ENCODE peak calls at places on chromosomes 7 and 10, in six cellular contexts. One of them, this sample, is unnamed.

GRCh38 chr7:41065663-41066062 is 637.2 kb downstream of the INHBA start:
- DNase-seq in bronchial epithelial cell: peak; percentile 85
- DNase-seq in HFFc6: no peak
- DNase-seq in CD8-positive, alpha-beta memory T cell: no peak
- DNase-seq in Right ventricle myocardium superior: no peak
- DNase-seq in central memory CD4-positive, alpha-beta T cell: no peak
- DNase-seq in this sample: no peak

GRCh38 chr10:104052351-104052885 is 33.3 kb downstream of the COL17A1 start:
- DNase-seq in Right ventricle myocardium superior: no peak
- DNase-seq in central memory CD4-positive, alpha-beta T cell: no peak
- DNase-seq in bronchial epithelial cell: no peak
- DNase-seq in HFFc6: no peak
- DNase-seq in CD8-positive, alpha-beta memory T cell: no peak
- DNase-seq in this sample: no peak

GRCh38 chr7:28112883-28113540 is 67.6 kb downstream of the JAZF1 start:
- DNase-seq in CD8-positive, alpha-beta memory T cell: no peak
- DNase-seq in Right ventricle myocardium superior: no peak
- DNase-seq in bronchial epithelial cell: no peak
- DNase-seq in HFFc6: no peak
- DNase-seq in central memory CD4-positive, alpha-beta T cell: no peak
- DNase-seq in this sample: no peak

GRCh38 chr10:11521860-11522259 is 89.6 kb downstream of the USP6NL start:
- DNase-seq in central memory CD4-positive, alpha-beta T cell: no peak
- DNase-seq in Right ventricle myocardium superior: no peak
- DNase-seq in HFFc6: no peak
- DNase-seq in bronchial epithelial cell: peak; percentile 13
- DNase-seq in CD8-positive, alpha-beta memory T cell: no peak
- DNase-seq in this sample: no peak

GRCh38 chr7:31122649-31123058 is 70.5 kb downstream of the ADCYAP1R1 start:
- DNase-seq in HFFc6: peak; percentile 83
- DNase-seq in Right ventricle myocardium superior: peak; percentile 70
- DNase-seq in central memory CD4-positive, alpha-beta T cell: no peak
- DNase-seq in bronchial epithelial cell: peak; percentile 83
- DNase-seq in CD8-positive, alpha-beta memory T cell: no peak
- DNase-seq in this sample: peak; percentile 27

GRCh38 chr7:36348256-36348655 is 41.4 kb upstream of the ANLN start:
- DNase-seq in CD8-positive, alpha-beta memory T cell: no peak
- DNase-seq in HFFc6: peak; percentile 12
- DNase-seq in Right ventricle myocardium superior: no peak
- DNase-seq in central memory CD4-positive, alpha-beta T cell: no peak
- DNase-seq in bronchial epithelial cell: no peak
- DNase-seq in this sample: no peak

GRCh38 chr10:99742701-99743100 is 10.7 kb downstream of the CUTC start:
- DNase-seq in central memory CD4-positive, alpha-beta T cell: no peak
- DNase-seq in Right ventricle myocardium superior: no peak
- DNase-seq in CD8-positive, alpha-beta memory T cell: no peak
- DNase-seq in bronchial epithelial cell: no peak
- DNase-seq in HFFc6: peak; percentile 58
- DNase-seq in this sample: no peak

GRCh38 chr7:98034044-98035035 is 44.3 kb upstream of the OCM2 start:
- DNase-seq in bronchial epithelial cell: peak; percentile 76
- DNase-seq in central memory CD4-positive, alpha-beta T cell: no peak
- DNase-seq in CD8-positive, alpha-beta memory T cell: no peak
- DNase-seq in HFFc6: no peak
- DNase-seq in Right ventricle myocardium superior: no peak
- DNase-seq in this sample: no peak

GRCh38 chr10:42960491-42961155 is 116.2 kb upstream of the RET start:
- DNase-seq in central memory CD4-positive, alpha-beta T cell: no peak
- DNase-seq in CD8-positive, alpha-beta memory T cell: no peak
- DNase-seq in HFFc6: peak; percentile 57
- DNase-seq in bronchial epithelial cell: peak; percentile 45
- DNase-seq in Right ventricle myocardium superior: peak; percentile 54
- DNase-seq in this sample: no peak

GRCh38 chr10:119251315-119251708 is 43.9 kb downstream of the GRK5 start:
- DNase-seq in Right ventricle myocardium superior: no peak
- DNase-seq in central memory CD4-positive, alpha-beta T cell: no peak
- DNase-seq in HFFc6: peak; percentile 55
- DNase-seq in CD8-positive, alpha-beta memory T cell: no peak
- DNase-seq in bronchial epithelial cell: no peak
- DNase-seq in this sample: no peak

GRCh38 chr7:72430531-72430930 is 18.4 kb upstream of the CALN1 start:
- DNase-seq in CD8-positive, alpha-beta memory T cell: no peak
- DNase-seq in HFFc6: no peak
- DNase-seq in bronchial epithelial cell: no peak
- DNase-seq in Right ventricle myocardium superior: no peak
- DNase-seq in central memory CD4-positive, alpha-beta T cell: no peak
- DNase-seq in this sample: no peak

GRCh38 chr7:155807013-155807804 is 5.1 kb downstream of the SHH start:
- DNase-seq in central memory CD4-positive, alpha-beta T cell: no peak
- DNase-seq in CD8-positive, alpha-beta memory T cell: no peak
- DNase-seq in Right ventricle myocardium superior: no peak
- DNase-seq in HFFc6: no peak
- DNase-seq in bronchial epithelial cell: no peak
- DNase-seq in this sample: no peak

GRCh38 chr7:75982306-75983064 is 11.9 kb downstream of the TMEM120A start:
- DNase-seq in CD8-positive, alpha-beta memory T cell: no peak
- DNase-seq in bronchial epithelial cell: no peak
- DNase-seq in HFFc6: no peak
- DNase-seq in central memory CD4-positive, alpha-beta T cell: no peak
- DNase-seq in Right ventricle myocardium superior: peak; percentile 44
- DNase-seq in this sample: no peak

GRCh38 chr7:121313220-121313792 is 15.5 kb upstream of the WNT16 start:
- DNase-seq in CD8-positive, alpha-beta memory T cell: no peak
- DNase-seq in Right ventricle myocardium superior: no peak
- DNase-seq in HFFc6: peak; percentile 18
- DNase-seq in central memory CD4-positive, alpha-beta T cell: no peak
- DNase-seq in bronchial epithelial cell: peak; percentile 82
- DNase-seq in this sample: no peak

GRCh38 chr10:124000792-124001201 is 92.6 kb downstream of the CHST15 start:
- DNase-seq in bronchial epithelial cell: peak; percentile 56
- DNase-seq in Right ventricle myocardium superior: no peak
- DNase-seq in CD8-positive, alpha-beta memory T cell: no peak
- DNase-seq in HFFc6: peak; percentile 51
- DNase-seq in central memory CD4-positive, alpha-beta T cell: no peak
- DNase-seq in this sample: no peak

GRCh38 chr7:10079572-10079971 is 894.1 kb upstream of the PHF14 start:
- DNase-seq in CD8-positive, alpha-beta memory T cell: no peak
- DNase-seq in bronchial epithelial cell: no peak
- DNase-seq in central memory CD4-positive, alpha-beta T cell: no peak
- DNase-seq in Right ventricle myocardium superior: no peak
- DNase-seq in HFFc6: no peak
- DNase-seq in this sample: no peak

GRCh38 chr7:33411000-33411399 is 281.6 kb downstream of the BBS9 start:
- DNase-seq in central memory CD4-positive, alpha-beta T cell: no peak
- DNase-seq in Right ventricle myocardium superior: no peak
- DNase-seq in HFFc6: no peak
- DNase-seq in CD8-positive, alpha-beta memory T cell: no peak
- DNase-seq in bronchial epithelial cell: no peak
- DNase-seq in this sample: no peak

GRCh38 chr7:6071406-6071805 is 40.2 kb downstream of the ANKRD61 start:
- DNase-seq in bronchial epithelial cell: no peak
- DNase-seq in CD8-positive, alpha-beta memory T cell: no peak
- DNase-seq in HFFc6: no peak
- DNase-seq in Right ventricle myocardium superior: no peak
- DNase-seq in central memory CD4-positive, alpha-beta T cell: no peak
- DNase-seq in this sample: peak; percentile 10

GRCh38 chr7:116802784-116803183 is 59.6 kb upstream of the CAPZA2 start:
- DNase-seq in CD8-positive, alpha-beta memory T cell: no peak
- DNase-seq in bronchial epithelial cell: peak; percentile 92
- DNase-seq in central memory CD4-positive, alpha-beta T cell: no peak
- DNase-seq in HFFc6: peak; percentile 85
- DNase-seq in Right ventricle myocardium superior: no peak
- DNase-seq in this sample: no peak

GRCh38 chr10:17335065-17335464 is 107.0 kb downstream of the VIM start:
- DNase-seq in Right ventricle myocardium superior: no peak
- DNase-seq in HFFc6: peak; percentile 81
- DNase-seq in CD8-positive, alpha-beta memory T cell: no peak
- DNase-seq in bronchial epithelial cell: peak; percentile 84
- DNase-seq in central memory CD4-positive, alpha-beta T cell: no peak
- DNase-seq in this sample: no peak

GRCh38 chr7:117217121-117217520 is 105.7 kb downstream of the WNT2 start:
- DNase-seq in CD8-positive, alpha-beta memory T cell: no peak
- DNase-seq in central memory CD4-positive, alpha-beta T cell: no peak
- DNase-seq in Right ventricle myocardium superior: no peak
- DNase-seq in HFFc6: no peak
- DNase-seq in bronchial epithelial cell: no peak
- DNase-seq in this sample: no peak

GRCh38 chr7:76423666-76424412 is 911 bp upstream of the ZP3 start:
- DNase-seq in HFFc6: no peak
- DNase-seq in CD8-positive, alpha-beta memory T cell: no peak
- DNase-seq in bronchial epithelial cell: peak; percentile 45
- DNase-seq in Right ventricle myocardium superior: no peak
- DNase-seq in central memory CD4-positive, alpha-beta T cell: no peak
- DNase-seq in this sample: no peak

GRCh38 chr10:80708185-80708584 is 170.5 kb downstream of the SH2D4B start:
- DNase-seq in bronchial epithelial cell: no peak
- DNase-seq in Right ventricle myocardium superior: no peak
- DNase-seq in central memory CD4-positive, alpha-beta T cell: no peak
- DNase-seq in CD8-positive, alpha-beta memory T cell: no peak
- DNase-seq in HFFc6: no peak
- DNase-seq in this sample: no peak